ENCODE peak calls at places on chromosomes 13 and 19, in five cellular contexts. R, O, V, Y and L are unnamed samples.

GRCh38 chr19:40247735-40248262 is 21.3 kb upstream of the CCNP start:
- DNase-seq in R (no peak), O (no peak), V (no peak), Y (no peak), L (no peak)

GRCh38 chr13:73870036-73870741 is 264.0 kb downstream of the KLF12 start:
- DNase-seq in R (peak; percentile 39), O (no peak), V (no peak), Y (no peak), L (no peak)

GRCh38 chr19:40995355-40995754 is 4.3 kb downstream of the CYP2B6 start:
- DNase-seq in R (peak; percentile 82), O (no peak), V (no peak), Y (no peak), L (no peak)

GRCh38 chr19:461664-462551 is 1.1 kb upstream of the SHC2 start:
- DNase-seq in R (no peak), O (peak; percentile 51), V (no peak), Y (no peak), L (no peak)

GRCh38 chr19:2095338-2095938 is 688 bp downstream of the MOB3A start:
- DNase-seq in R (no peak), O (no peak), V (no peak), Y (no peak), L (peak; percentile 56)

GRCh38 chr19:1409204-1410005 is 2.0 kb downstream of the DAZAP1 start:
- DNase-seq in R (no peak), O (no peak), V (no peak), Y (no peak), L (no peak)

GRCh38 chr19:1533510-1534150 is 9.8 kb downstream of the PLK5 start:
- DNase-seq in R (no peak), O (no peak), V (no peak), Y (no peak), L (no peak)

GRCh38 chr13:112973577-112973951 is 4.5 kb downstream of the MCF2L start:
- DNase-seq in R (no peak), O (no peak), V (no peak), Y (no peak), L (no peak)

GRCh38 chr19:29676586-29676985 is 11.3 kb downstream of the PLEKHF1 start:
- DNase-seq in R (no peak), O (no peak), V (peak; percentile 63), Y (no peak), L (no peak)

GRCh38 chr19:38420935-38421334 is 5.1 kb downstream of the RASGRP4 start:
- DNase-seq in R (no peak), O (no peak), V (no peak), Y (no peak), L (no peak)

GRCh38 chr13:29284726-29285125 is 310.8 kb downstream of the SLC7A1 start:
- DNase-seq in R (no peak), O (no peak), V (no peak), Y (no peak), L (no peak)

GRCh38 chr19:7528192-7528519 is 5.7 kb downstream of the MCOLN1 start:
- DNase-seq in R (no peak), O (no peak), V (no peak), Y (no peak), L (no peak)

GRCh38 chr19:29966594-29967249 is 24.7 kb downstream of the URI1 start:
- DNase-seq in R (peak; percentile 25), O (no peak), V (no peak), Y (no peak), L (no peak)

GRCh38 chr19:39237200-39238184 is 7.3 kb downstream of the IFNL3 start:
- DNase-seq in R (no peak), O (no peak), V (no peak), Y (no peak), L (no peak)

GRCh38 chr19:12647490-12648071 is 19.0 kb downstream of the MAN2B1 start:
- DNase-seq in R (peak; percentile 39), O (no peak), V (peak; percentile 77), Y (no peak), L (peak; percentile 81)

GRCh38 chr19:10001899-10002298 is 8.4 kb downstream of the COL5A3 start:
- DNase-seq in R (no peak), O (no peak), V (no peak), Y (no peak), L (peak; percentile 57)

GRCh38 chr19:39971380-39971841 is 446 bp downstream of the PSMC4 start:
- DNase-seq in R (peak; percentile 1), O (no peak), V (no peak), Y (no peak), L (no peak)

GRCh38 chr19:16111160-16111908 is at the start of gene RAB8A:
- DNase-seq in R (peak; percentile 93), O (peak; percentile 99), V (peak; percentile 100), Y (peak; percentile 90), L (peak; percentile 99)

GRCh38 chr19:3054972-3055740 is 7.1 kb downstream of the TLE5 start:
- DNase-seq in R (peak; percentile 82), O (no peak), V (no peak), Y (no peak), L (no peak)

GRCh38 chr13:25901460-25902376 is 150.1 kb downstream of the SHISA2 start:
- DNase-seq in R (peak; percentile 100), O (peak; percentile 25), V (no peak), Y (no peak), L (no peak)

GRCh38 chr13:113647351-113648217 is 10.4 kb downstream of the ATP4B start:
- DNase-seq in R (peak; percentile 39), O (no peak), V (peak; percentile 97), Y (peak; percentile 1), L (peak; percentile 68)

GRCh38 chr13:93079294-93079693 is 147.3 kb upstream of the GPC6 start:
- DNase-seq in R (peak; percentile 4), O (no peak), V (no peak), Y (no peak), L (no peak)

GRCh38 chr13:106851251-106851650 is 283.3 kb upstream of the ARGLU1 start:
- DNase-seq in R (peak; percentile 27), O (no peak), V (no peak), Y (no peak), L (no peak)

GRCh38 chr13:42394361-42395065 is 122.6 kb downstream of the AKAP11 start:
- DNase-seq in R (no peak), O (no peak), V (no peak), Y (no peak), L (no peak)

GRCh38 chr13:20825476-20825875 is 51.7 kb upstream of the EEF1AKMT1 start:
- DNase-seq in R (no peak), O (no peak), V (no peak), Y (no peak), L (no peak)

GRCh38 chr13:45339867-45340266 is 1.1 kb downstream of the TPT1 start:
- DNase-seq in R (no peak), O (no peak), V (no peak), Y (no peak), L (no peak)

GRCh38 chr13:20411638-20412342 is 113.9 kb downstream of the CRYL1 start:
- DNase-seq in R (peak; percentile 66), O (no peak), V (no peak), Y (no peak), L (no peak)

GRCh38 chr13:79196366-79196765 is 209.7 kb downstream of the RBM26 start:
- DNase-seq in R (no peak), O (no peak), V (no peak), Y (no peak), L (no peak)

GRCh38 chr13:39225860-39226259 is 187.6 kb downstream of the NHLRC3 start:
- DNase-seq in R (peak; percentile 16), O (no peak), V (no peak), Y (no peak), L (no peak)

GRCh38 chr19:34244611-34245299 is 9.6 kb upstream of the GARRE1 start:
- DNase-seq in R (no peak), O (no peak), V (no peak), Y (no peak), L (no peak)

GRCh38 chr13:46554971-46555370 is 2.0 kb downstream of the LRCH1 start:
- DNase-seq in R (no peak), O (no peak), V (no peak), Y (no peak), L (no peak)